ENCODE peak calls at places on chromosomes 11 and 22, in five cellular contexts. One of them, this sample, is unnamed.

GRCh38 chr11:16223558-16223957 is 132.8 kb downstream of the SOX6 start:
- DNase-seq in Calu3: no peak
- DNase-seq in stimulated activated CD4-positive, alpha-beta T cell treated with anti-CD3 and anti-CD28 coated beads, Interleukin-2, amount 100 ng/mL, for 48 hours: no peak
- DNase-seq in activated effector memory CD4-positive, alpha-beta T cell treated with Interleukin-2 at 50 U/mL for 16 hours: no peak
- DNase-seq in heart left ventricle: no peak
- DNase-seq in this sample: no peak

GRCh38 chr22:27170491-27170890 is 513.1 kb downstream of the MIAT start:
- DNase-seq in Calu3: peak
- DNase-seq in stimulated activated CD4-positive, alpha-beta T cell treated with anti-CD3 and anti-CD28 coated beads, Interleukin-2, amount 100 ng/mL, for 48 hours: no peak
- DNase-seq in activated effector memory CD4-positive, alpha-beta T cell treated with Interleukin-2 at 50 U/mL for 16 hours: no peak
- DNase-seq in heart left ventricle: no peak
- DNase-seq in this sample: no peak

GRCh38 chr11:76665921-76666351 is 4.6 kb downstream of the LRRC32 start:
- DNase-seq in Calu3: no peak
- DNase-seq in stimulated activated CD4-positive, alpha-beta T cell treated with anti-CD3 and anti-CD28 coated beads, Interleukin-2, amount 100 ng/mL, for 48 hours: no peak
- DNase-seq in activated effector memory CD4-positive, alpha-beta T cell treated with Interleukin-2 at 50 U/mL for 16 hours: no peak
- DNase-seq in heart left ventricle: no peak
- DNase-seq in this sample: no peak

GRCh38 chr22:19714320-19715252 is at the start of gene SEPTIN5:
- DNase-seq in Calu3: no peak
- DNase-seq in stimulated activated CD4-positive, alpha-beta T cell treated with anti-CD3 and anti-CD28 coated beads, Interleukin-2, amount 100 ng/mL, for 48 hours: no peak
- DNase-seq in activated effector memory CD4-positive, alpha-beta T cell treated with Interleukin-2 at 50 U/mL for 16 hours: no peak
- DNase-seq in heart left ventricle: peak
- DNase-seq in this sample: no peak

GRCh38 chr11:68677432-68677831 is 6.9 kb upstream of the GAL start:
- DNase-seq in Calu3: peak
- DNase-seq in stimulated activated CD4-positive, alpha-beta T cell treated with anti-CD3 and anti-CD28 coated beads, Interleukin-2, amount 100 ng/mL, for 48 hours: no peak
- DNase-seq in activated effector memory CD4-positive, alpha-beta T cell treated with Interleukin-2 at 50 U/mL for 16 hours: no peak
- DNase-seq in heart left ventricle: peak
- DNase-seq in this sample: no peak

GRCh38 chr11:110972640-110973039 is 260.4 kb upstream of the ARHGAP20 start:
- DNase-seq in Calu3: no peak
- DNase-seq in stimulated activated CD4-positive, alpha-beta T cell treated with anti-CD3 and anti-CD28 coated beads, Interleukin-2, amount 100 ng/mL, for 48 hours: no peak
- DNase-seq in activated effector memory CD4-positive, alpha-beta T cell treated with Interleukin-2 at 50 U/mL for 16 hours: no peak
- DNase-seq in heart left ventricle: no peak
- DNase-seq in this sample: no peak

GRCh38 chr11:10605941-10606381 is 37.5 kb upstream of the LYVE1 start:
- DNase-seq in Calu3: no peak
- DNase-seq in stimulated activated CD4-positive, alpha-beta T cell treated with anti-CD3 and anti-CD28 coated beads, Interleukin-2, amount 100 ng/mL, for 48 hours: no peak
- DNase-seq in activated effector memory CD4-positive, alpha-beta T cell treated with Interleukin-2 at 50 U/mL for 16 hours: no peak
- DNase-seq in heart left ventricle: peak
- DNase-seq in this sample: no peak

GRCh38 chr11:74460481-74461154 is 6.7 kb downstream of the KCNE3 start:
- DNase-seq in Calu3: no peak
- DNase-seq in stimulated activated CD4-positive, alpha-beta T cell treated with anti-CD3 and anti-CD28 coated beads, Interleukin-2, amount 100 ng/mL, for 48 hours: no peak
- DNase-seq in activated effector memory CD4-positive, alpha-beta T cell treated with Interleukin-2 at 50 U/mL for 16 hours: no peak
- DNase-seq in heart left ventricle: no peak
- DNase-seq in this sample: no peak

GRCh38 chr11:78416285-78417174 is 1.1 kb downstream of the GAB2 start:
- DNase-seq in Calu3: peak
- DNase-seq in stimulated activated CD4-positive, alpha-beta T cell treated with anti-CD3 and anti-CD28 coated beads, Interleukin-2, amount 100 ng/mL, for 48 hours: peak
- DNase-seq in activated effector memory CD4-positive, alpha-beta T cell treated with Interleukin-2 at 50 U/mL for 16 hours: peak
- DNase-seq in heart left ventricle: peak
- DNase-seq in this sample: peak

GRCh38 chr22:44167501-44167900 is 13.2 kb upstream of the PARVG start:
- DNase-seq in Calu3: no peak
- DNase-seq in stimulated activated CD4-positive, alpha-beta T cell treated with anti-CD3 and anti-CD28 coated beads, Interleukin-2, amount 100 ng/mL, for 48 hours: no peak
- DNase-seq in activated effector memory CD4-positive, alpha-beta T cell treated with Interleukin-2 at 50 U/mL for 16 hours: no peak
- DNase-seq in heart left ventricle: no peak
- DNase-seq in this sample: no peak

This sample was measured in CD8-positive, alpha-beta T cell.